ENCODE peak calls at places on chromosomes 5 and 9, in six cellular contexts. Y, Z, K, V, G and D are unnamed samples.
A peak's percentile ranks its signal among the peaks of the same experiment; 100 is the strongest.

GRCh38 chr5:43638107-43638506 is 35.1 kb downstream of the NNT start:
- DNase-seq in V (no peak), G (no peak), K (no peak), Y (no peak), Z (no peak), D (no peak)

GRCh38 chr5:3343211-3343610 is 252.4 kb upstream of the IRX1 start:
- DNase-seq in G (no peak), Y (no peak), V (no peak), K (no peak), Z (no peak), D (no peak)

GRCh38 chr5:6638236-6638635 is 5.0 kb downstream of the SRD5A1 start:
- DNase-seq in V (peak; percentile 74), G (no peak), K (no peak), Y (no peak), Z (no peak), D (peak; percentile 46)

GRCh38 chr9:135468866-135469521 is 10.6 kb upstream of the PPP1R26 start:
- DNase-seq in K (no peak), V (peak; percentile 48), Z (no peak), Y (no peak), G (peak; percentile 76), D (peak; percentile 77)

GRCh38 chr5:10301266-10301665 is 6.4 kb downstream of the CMBL start:
- DNase-seq in K (no peak), G (no peak), V (no peak), Y (no peak), Z (peak; percentile 93), D (no peak)

GRCh38 chr5:116237917-116238502 is 153.2 kb downstream of the COMMD10 start:
- DNase-seq in Z (no peak), V (no peak), Y (peak; percentile 61), K (peak; percentile 4), G (peak; percentile 4), D (peak; percentile 22)

GRCh38 chr9:16268037-16269010 is 602.1 kb downstream of the BNC2 start:
- DNase-seq in K (no peak), G (no peak), Z (no peak), V (no peak), Y (no peak), D (no peak)

GRCh38 chr9:87878930-87879603 is 3.6 kb upstream of the SPATA31E1 start:
- DNase-seq in G (no peak), Z (no peak), Y (no peak), K (no peak), V (no peak), D (peak; percentile 57)

GRCh38 chr9:123957168-123957721 is 27.3 kb upstream of the DENND1A start:
- DNase-seq in V (no peak), Y (no peak), K (no peak), Z (peak; percentile 20), G (no peak), D (peak; percentile 63)

GRCh38 chr5:115932991-115933390 is 29.3 kb upstream of the LVRN start:
- DNase-seq in V (no peak), K (no peak), Z (no peak), G (no peak), Y (no peak), D (peak; percentile 37)

GRCh38 chr5:32733582-32734340 is 22.6 kb downstream of the NPR3 start:
- DNase-seq in K (no peak), Y (no peak), G (no peak), V (no peak), Z (no peak), D (no peak)

GRCh38 chr5:98930972-98931762 is 2.4 kb upstream of the CHD1 start:
- DNase-seq in K (no peak), Y (no peak), G (no peak), Z (no peak), V (no peak), D (no peak)

GRCh38 chr5:107372723-107373487 is 297.8 kb downstream of the EFNA5 start:
- DNase-seq in Z (no peak), V (no peak), K (no peak), Y (peak; percentile 19), G (no peak), D (no peak)

GRCh38 chr5:53712327-53712726 is 151.9 kb downstream of the NDUFS4 start:
- DNase-seq in Z (peak; percentile 4), Y (no peak), V (no peak), G (no peak), K (no peak), D (no peak)

GRCh38 chr5:138504799-138505198 is 38.2 kb downstream of the ETF1 start:
- DNase-seq in K (no peak), V (peak; percentile 94), Y (no peak), G (no peak), Z (no peak), D (peak; percentile 7)

GRCh38 chr9:78612089-78612488 is 315.2 kb downstream of the PSAT1 start:
- DNase-seq in G (no peak), K (no peak), V (no peak), Y (no peak), Z (no peak), D (peak; percentile 59)

GRCh38 chr9:130780865-130781504 is 54.1 kb upstream of the ABL1 start:
- DNase-seq in G (no peak), Z (no peak), Y (no peak), K (no peak), V (no peak), D (no peak)

GRCh38 chr5:149117970-149118369 is 23.3 kb upstream of the ABLIM3 start:
- DNase-seq in Z (no peak), V (no peak), Y (no peak), G (no peak), K (no peak), D (no peak)

GRCh38 chr5:157447246-157447645 is 12.8 kb upstream of the NIPAL4 start:
- DNase-seq in V (no peak), G (no peak), Z (peak; percentile 54), K (no peak), Y (peak; percentile 19), D (peak; percentile 47)

GRCh38 chr9:21812945-21813568 is 10.6 kb downstream of the MTAP start:
- DNase-seq in Z (peak; percentile 54), G (no peak), V (no peak), K (peak; percentile 74), Y (peak; percentile 82), D (peak; percentile 72)

GRCh38 chr5:175516933-175517823 is 38.8 kb downstream of the SFXN1 start:
- DNase-seq in Y (no peak), K (no peak), Z (no peak), G (no peak), V (no peak), D (no peak)

GRCh38 chr5:65799857-65800256 is 77.9 kb downstream of the NLN start:
- DNase-seq in K (no peak), Y (no peak), G (no peak), Z (no peak), V (no peak), D (no peak)

GRCh38 chr5:113117543-113118110 is 141.0 kb downstream of the DCP2 start:
- DNase-seq in G (no peak), V (no peak), K (no peak), Y (no peak), Z (no peak), D (no peak)

GRCh38 chr9:101201626-101202025 is 173.1 kb downstream of the PLPPR1 start:
- DNase-seq in Y (no peak), K (no peak), G (no peak), Z (no peak), V (no peak), D (no peak)

DNA sequence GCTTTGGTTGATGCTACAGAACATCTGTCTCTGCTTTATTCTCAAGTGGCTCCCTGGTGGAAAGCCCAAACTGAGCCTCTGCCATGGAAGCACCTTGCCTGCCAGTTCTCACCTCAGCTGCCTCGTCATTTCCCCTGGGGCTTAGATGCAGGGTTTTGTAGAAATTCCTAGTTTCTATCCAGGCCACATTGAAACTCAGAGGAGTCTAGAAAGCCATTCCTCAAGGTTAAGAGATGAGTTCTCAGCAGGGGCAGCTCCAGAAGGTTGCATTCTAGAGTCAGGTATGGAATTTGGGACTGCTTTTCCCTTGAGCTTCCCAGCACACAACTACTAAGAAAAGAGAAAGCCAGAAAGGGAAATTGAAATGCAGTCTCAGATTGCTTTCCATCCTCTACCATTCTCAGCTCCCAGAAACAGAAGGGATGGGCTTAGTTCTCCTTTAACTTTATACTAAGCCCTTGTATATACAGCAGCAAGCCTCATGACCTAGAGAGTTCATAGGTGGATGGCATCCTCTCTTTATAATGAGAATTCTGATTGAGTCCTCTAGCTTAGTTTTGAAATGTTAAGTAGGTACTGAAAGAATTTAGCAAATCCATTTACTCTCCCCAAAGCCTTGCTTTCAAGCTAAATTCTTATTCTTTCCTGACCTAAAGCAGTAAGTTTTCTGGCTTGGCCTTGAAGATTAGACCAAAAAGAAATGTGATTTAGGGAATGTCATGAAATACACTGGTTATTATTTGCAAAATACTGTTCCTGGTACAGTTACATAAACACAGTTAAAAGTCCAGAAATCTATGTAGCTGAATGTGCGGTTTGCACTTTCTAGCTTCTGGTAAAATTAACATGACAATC is 66.0 kb upstream of the MEF2C start:
- DNase-seq in Y (peak; percentile 41), K (no peak), V (no peak), G (no peak), Z (no peak), D (no peak)
- H3K4me3 ChIP-seq in Y (peak overlapping the region; percentile 2), K (no peak overlapping the region), V (no peak overlapping the region), G (no peak overlapping the region), Z (no peak overlapping the region), D (no peak overlapping the region)

GRCh38 chr5:102622244-102622643 is 123.4 kb upstream of the SLCO6A1 start:
- DNase-seq in G (no peak), Z (no peak), K (no peak), Y (no peak), V (no peak), D (no peak)
- H3K4me2 ChIP-seq in G (no peak overlapping the region), Z (no peak overlapping the region), K (no peak overlapping the region), Y (no peak overlapping the region), V (no peak overlapping the region), D (no peak overlapping the region)

GRCh38 chr9:33752130-33752637 is 43.2 kb upstream of the PRSS3 start:
- DNase-seq in K (no peak), Y (no peak), V (no peak), G (no peak), Z (no peak), D (peak; percentile 65)

GRCh38 chr9:33748633-33749304 is 46.6 kb upstream of the PRSS3 start:
- DNase-seq in K (no peak), Z (no peak), G (no peak), Y (no peak), V (no peak), D (no peak)

GRCh38 chr9:33750839-33751339 is 44.5 kb upstream of the PRSS3 start:
- DNase-seq in Y (peak; percentile 22), G (no peak), K (no peak), Z (no peak), V (no peak), D (no peak)

GRCh38 chr9:33750307-33750838 is 45.0 kb upstream of the PRSS3 start:
- DNase-seq in Z (no peak), V (no peak), G (no peak), Y (peak; percentile 59), K (no peak), D (peak; percentile 42)

DNA sequence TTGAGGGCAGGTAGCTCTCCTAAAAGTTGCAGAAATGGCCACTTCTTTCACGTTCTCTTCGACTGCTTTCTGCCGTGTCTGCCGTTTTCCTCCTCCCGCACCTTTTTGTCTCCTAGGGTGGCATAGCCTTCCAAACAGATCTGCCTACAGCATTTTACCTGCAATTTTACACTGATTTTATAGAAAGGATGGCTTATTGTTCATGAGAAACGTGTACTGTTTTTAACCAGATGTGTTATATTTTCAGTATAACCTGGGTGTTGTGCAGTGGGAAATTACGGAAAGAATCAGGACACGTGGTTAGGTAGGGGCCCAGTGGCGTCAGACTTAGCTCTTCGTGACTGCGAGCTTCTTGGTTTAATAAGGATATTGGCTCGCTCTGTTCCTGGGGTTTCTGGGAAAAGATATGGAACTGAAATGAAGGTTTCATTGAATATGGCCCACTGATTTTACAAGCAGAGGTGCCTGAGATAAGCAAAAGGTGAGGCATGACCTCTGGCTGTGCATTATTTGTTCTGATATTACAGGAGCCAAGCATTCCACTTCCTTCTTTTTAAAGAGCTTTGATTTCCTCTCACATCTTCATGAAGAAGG is 43.7 kb upstream of the PRSS3 start:
- DNase-seq in Y (no peak), Z (no peak), V (no peak), G (no peak), K (no peak), D (peak; percentile 30)
- H3K4me3 ChIP-seq in Y (peak overlapping the region; percentile 70), Z (peak overlapping the region; percentile 66), V (no peak overlapping the region), G (peak overlapping the region; percentile 79), K (no peak overlapping the region), D (peak overlapping the region; percentile 70)

GRCh38 chr9:93345630-93346239 is 105.8 kb upstream of the FAM120A start:
- DNase-seq in G (no peak), Y (no peak), V (no peak), Z (no peak), K (peak; percentile 27), D (no peak)
- H3K4me2 ChIP-seq in G (no peak overlapping the region), Y (peak overlapping the region; percentile 99), V (no peak overlapping the region), Z (no peak overlapping the region), K (peak overlapping the region; percentile 86), D (no peak overlapping the region)